ENCODE peak calls at places on chromosomes 1 and 21, in nine cellular contexts. One of them, this sample, is unnamed. For H3K9me3 and H3K4me1, the result is how much of the 10 kb centered on the place peaks cover.

GRCh38 chr1:154407021-154407865 is 2.1 kb downstream of the IL6R start:
- DNase-seq in left ventricle myocardium inferior: no peak
- DNase-seq in testis: no peak
- DNase-seq in mammary epithelial cell: peak
- DNase-seq in adrenal gland: no peak
- DNase-seq in cardiac muscle cell: no peak
- DNase-seq in heart right ventricle: no peak
- DNase-seq in ascending aorta: no peak
- DNase-seq in tibial artery: no peak
- DNase-seq in this sample: no peak

GRCh38 chr1:19612516-19612915 is 31.6 kb upstream of the NBL1 start:
- DNase-seq in heart right ventricle: no peak
- DNase-seq in tibial artery: no peak
- DNase-seq in left ventricle myocardium inferior: no peak
- DNase-seq in testis: no peak
- DNase-seq in adrenal gland: no peak
- DNase-seq in mammary epithelial cell: no peak
- DNase-seq in ascending aorta: no peak
- DNase-seq in cardiac muscle cell: no peak
- DNase-seq in this sample: no peak

GRCh38 chr1:236051107-236051885 is 13.6 kb downstream of the NID1 start:
- DNase-seq in heart right ventricle: peak
- DNase-seq in testis: peak
- DNase-seq in mammary epithelial cell: no peak
- DNase-seq in tibial artery: no peak
- DNase-seq in ascending aorta: no peak
- DNase-seq in adrenal gland: no peak
- DNase-seq in left ventricle myocardium inferior: no peak
- DNase-seq in cardiac muscle cell: peak
- DNase-seq in this sample: no peak

GRCh38 chr1:161725888-161726630 is 4.7 kb downstream of the FCRLB start:
- DNase-seq in tibial artery: peak
- DNase-seq in mammary epithelial cell: peak
- DNase-seq in left ventricle myocardium inferior: peak
- DNase-seq in adrenal gland: peak
- DNase-seq in heart right ventricle: peak
- DNase-seq in cardiac muscle cell: no peak
- DNase-seq in ascending aorta: no peak
- DNase-seq in testis: peak
- DNase-seq in this sample: peak

GRCh38 chr1:100793661-100794060 is 74.1 kb downstream of the VCAM1 start:
- DNase-seq in cardiac muscle cell: no peak
- DNase-seq in adrenal gland: no peak
- DNase-seq in testis: no peak
- DNase-seq in tibial artery: no peak
- DNase-seq in heart right ventricle: no peak
- DNase-seq in left ventricle myocardium inferior: no peak
- DNase-seq in ascending aorta: no peak
- DNase-seq in mammary epithelial cell: peak
- DNase-seq in this sample: no peak

GRCh38 chr1:188027613-188028012 is 1198.9 kb downstream of the PLA2G4A start:
- DNase-seq in testis: no peak
- DNase-seq in heart right ventricle: no peak
- DNase-seq in ascending aorta: no peak
- DNase-seq in tibial artery: no peak
- DNase-seq in left ventricle myocardium inferior: no peak
- DNase-seq in mammary epithelial cell: peak
- DNase-seq in cardiac muscle cell: no peak
- DNase-seq in adrenal gland: no peak
- DNase-seq in this sample: no peak

GRCh38 chr1:177181631-177182291 is 11.0 kb downstream of the BRINP2 start:
- DNase-seq in testis: peak
- DNase-seq in heart right ventricle: peak
- DNase-seq in adrenal gland: peak
- DNase-seq in left ventricle myocardium inferior: peak
- DNase-seq in mammary epithelial cell: peak
- DNase-seq in ascending aorta: no peak
- DNase-seq in cardiac muscle cell: peak
- DNase-seq in tibial artery: peak
- DNase-seq in this sample: peak

GRCh38 chr1:94727846-94728715 is 92.1 kb upstream of the SLC44A3 start:
- DNase-seq in ascending aorta: no peak
- DNase-seq in mammary epithelial cell: peak
- DNase-seq in heart right ventricle: no peak
- DNase-seq in testis: no peak
- DNase-seq in cardiac muscle cell: no peak
- DNase-seq in left ventricle myocardium inferior: no peak
- DNase-seq in tibial artery: no peak
- DNase-seq in adrenal gland: no peak
- DNase-seq in this sample: no peak

GRCh38 chr1:224497714-224498573 is 63.3 kb upstream of the WDR26 start:
- DNase-seq in ascending aorta: no peak
- DNase-seq in tibial artery: peak
- DNase-seq in mammary epithelial cell: peak
- DNase-seq in left ventricle myocardium inferior: no peak
- DNase-seq in heart right ventricle: peak
- DNase-seq in adrenal gland: peak
- DNase-seq in testis: peak
- DNase-seq in cardiac muscle cell: no peak
- DNase-seq in this sample: no peak

GRCh38 chr1:94539496-94539895 is 2.1 kb downstream of the F3 start:
- DNase-seq in heart right ventricle: no peak
- DNase-seq in ascending aorta: no peak
- DNase-seq in testis: peak
- DNase-seq in cardiac muscle cell: no peak
- DNase-seq in tibial artery: no peak
- DNase-seq in mammary epithelial cell: peak
- DNase-seq in adrenal gland: no peak
- DNase-seq in left ventricle myocardium inferior: peak
- DNase-seq in this sample: no peak

GRCh38 chr1:52709016-52709415 is 10.9 kb upstream of the COA7 start:
- DNase-seq in tibial artery: no peak
- DNase-seq in cardiac muscle cell: no peak
- DNase-seq in ascending aorta: no peak
- DNase-seq in testis: no peak
- DNase-seq in adrenal gland: no peak
- DNase-seq in mammary epithelial cell: no peak
- DNase-seq in heart right ventricle: no peak
- DNase-seq in left ventricle myocardium inferior: no peak
- DNase-seq in this sample: no peak

GRCh38 chr1:61491497-61491896 is 233.4 kb downstream of the TM2D1 start:
- DNase-seq in testis: no peak
- DNase-seq in ascending aorta: no peak
- DNase-seq in heart right ventricle: no peak
- DNase-seq in left ventricle myocardium inferior: no peak
- DNase-seq in cardiac muscle cell: no peak
- DNase-seq in tibial artery: no peak
- DNase-seq in mammary epithelial cell: no peak
- DNase-seq in adrenal gland: no peak
- DNase-seq in this sample: no peak

GRCh38 chr1:227603327-227603726 is 40.0 kb downstream of the ZNF678 start:
- DNase-seq in cardiac muscle cell: no peak
- DNase-seq in adrenal gland: no peak
- DNase-seq in heart right ventricle: no peak
- DNase-seq in left ventricle myocardium inferior: no peak
- DNase-seq in mammary epithelial cell: no peak
- DNase-seq in testis: no peak
- DNase-seq in ascending aorta: no peak
- DNase-seq in tibial artery: no peak
- DNase-seq in this sample: no peak
- H3K9me3 ChIP-seq in cardiac muscle cell: under half
- H3K9me3 ChIP-seq in adrenal gland: under half
- H3K9me3 ChIP-seq in heart right ventricle: under half
- H3K9me3 ChIP-seq in left ventricle myocardium inferior: under half
- H3K9me3 ChIP-seq in mammary epithelial cell: under half
- H3K9me3 ChIP-seq in testis: under half
- H3K9me3 ChIP-seq in ascending aorta: under half
- H3K9me3 ChIP-seq in tibial artery: under half
- H3K9me3 ChIP-seq in this sample: under half

DNA sequence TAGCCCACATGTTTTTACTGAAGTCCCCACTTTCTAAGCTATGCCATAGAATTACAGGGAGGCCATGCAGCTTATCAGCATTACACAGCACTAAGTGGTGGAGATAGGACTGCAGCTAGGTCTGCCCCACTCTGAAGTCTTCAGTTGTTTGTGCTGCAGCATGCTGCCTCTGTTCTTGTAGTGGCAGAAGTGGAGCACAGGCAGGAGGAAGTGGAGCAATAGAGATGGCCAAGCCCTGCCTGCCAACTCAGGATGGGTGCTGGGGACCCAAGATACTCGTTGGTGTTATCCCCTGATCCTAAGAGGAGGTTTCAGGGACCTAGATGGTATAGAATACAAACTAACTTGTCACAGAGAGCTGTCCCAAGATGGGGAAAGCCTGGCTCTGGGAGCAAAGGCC is 12.9 kb downstream of the MRPL37 start:
- DNase-seq in cardiac muscle cell: no peak
- DNase-seq in heart right ventricle: no peak
- DNase-seq in tibial artery: no peak
- DNase-seq in ascending aorta: no peak
- DNase-seq in adrenal gland: no peak
- DNase-seq in testis: no peak
- DNase-seq in left ventricle myocardium inferior: no peak
- DNase-seq in mammary epithelial cell: no peak
- DNase-seq in this sample: no peak
- TF ChIP-seq CTCF in cardiac muscle cell: no peak
- TF ChIP-seq CTCF in heart right ventricle: no peak
- TF ChIP-seq CTCF in tibial artery: no peak
- TF ChIP-seq CTCF in ascending aorta: no peak
- TF ChIP-seq CTCF in adrenal gland: no peak
- TF ChIP-seq CTCF in testis: no peak
- TF ChIP-seq CTCF in left ventricle myocardium inferior: no peak
- TF ChIP-seq CTCF in mammary epithelial cell: no peak
- TF ChIP-seq CTCF in this sample: no peak

GRCh38 chr1:206471415-206471801 is 1.1 kb downstream of the IKBKE start:
- DNase-seq in testis: no peak
- DNase-seq in mammary epithelial cell: no peak
- DNase-seq in heart right ventricle: no peak
- DNase-seq in adrenal gland: no peak
- DNase-seq in ascending aorta: no peak
- DNase-seq in cardiac muscle cell: no peak
- DNase-seq in left ventricle myocardium inferior: no peak
- DNase-seq in tibial artery: no peak
- DNase-seq in this sample: no peak

GRCh38 chr1:206468571-206468970 is 1.7 kb upstream of the IKBKE start:
- DNase-seq in cardiac muscle cell: no peak
- DNase-seq in adrenal gland: no peak
- DNase-seq in tibial artery: no peak
- DNase-seq in heart right ventricle: no peak
- DNase-seq in testis: no peak
- DNase-seq in ascending aorta: no peak
- DNase-seq in mammary epithelial cell: no peak
- DNase-seq in left ventricle myocardium inferior: no peak
- DNase-seq in this sample: no peak

GRCh38 chr1:206470692-206471414 is 577 bp downstream of the IKBKE start:
- DNase-seq in tibial artery: no peak
- DNase-seq in testis: no peak
- DNase-seq in mammary epithelial cell: peak
- DNase-seq in ascending aorta: no peak
- DNase-seq in adrenal gland: no peak
- DNase-seq in cardiac muscle cell: peak
- DNase-seq in heart right ventricle: no peak
- DNase-seq in left ventricle myocardium inferior: no peak
- DNase-seq in this sample: no peak

GRCh38 chr1:206469411-206469932 is 804 bp upstream of the IKBKE start:
- DNase-seq in mammary epithelial cell: peak
- DNase-seq in left ventricle myocardium inferior: no peak
- DNase-seq in cardiac muscle cell: no peak
- DNase-seq in ascending aorta: no peak
- DNase-seq in tibial artery: no peak
- DNase-seq in adrenal gland: no peak
- DNase-seq in testis: no peak
- DNase-seq in heart right ventricle: no peak
- DNase-seq in this sample: peak

DNA sequence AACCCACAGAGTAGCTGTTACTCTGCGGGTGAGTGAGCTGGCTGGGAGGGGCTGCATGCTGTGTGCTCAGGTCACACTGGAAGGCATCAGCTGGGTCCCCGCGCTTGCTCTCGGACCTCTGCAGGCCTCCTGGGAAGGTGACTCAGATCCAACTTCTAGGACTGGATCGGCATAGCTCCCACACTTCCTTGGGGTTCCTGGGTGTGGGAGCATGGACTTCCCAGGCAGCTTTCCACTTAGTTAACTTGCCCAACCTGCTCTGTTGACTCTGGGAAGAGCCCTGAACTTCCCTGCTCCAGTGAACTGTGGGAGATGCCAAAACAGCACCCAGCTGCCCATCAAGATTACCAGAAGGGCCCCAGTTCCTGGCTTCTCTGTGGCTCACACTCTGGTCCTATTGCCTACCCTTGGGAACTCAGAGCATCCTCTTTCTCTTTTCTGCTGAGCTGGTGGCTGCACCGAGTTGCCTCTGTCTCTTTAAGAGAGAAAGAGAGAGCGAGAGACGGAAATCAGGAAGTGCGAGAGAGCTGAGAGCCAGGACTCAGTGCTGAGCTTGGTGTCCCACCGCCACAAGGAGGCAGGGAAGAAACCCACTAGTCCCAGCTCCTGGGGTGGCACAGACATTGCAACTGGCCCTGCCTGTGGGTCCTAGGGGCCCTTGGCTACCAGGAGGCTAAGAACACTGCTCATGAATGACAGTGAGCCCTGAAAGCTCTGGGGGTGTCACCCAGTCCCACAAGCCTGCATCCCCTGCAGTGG is at the start of gene IKBKE:
- DNase-seq in adrenal gland: no peak
- DNase-seq in heart right ventricle: no peak
- DNase-seq in mammary epithelial cell: peak
- DNase-seq in ascending aorta: no peak
- DNase-seq in cardiac muscle cell: peak
- DNase-seq in tibial artery: peak
- DNase-seq in testis: peak
- DNase-seq in left ventricle myocardium inferior: no peak
- DNase-seq in this sample: peak
- H3K4me1 ChIP-seq in adrenal gland: under half
- H3K4me1 ChIP-seq in heart right ventricle: under half
- H3K4me1 ChIP-seq in mammary epithelial cell: under half
- H3K4me1 ChIP-seq in ascending aorta: under half
- H3K4me1 ChIP-seq in cardiac muscle cell: under half
- H3K4me1 ChIP-seq in tibial artery: under half
- H3K4me1 ChIP-seq in testis: under half
- H3K4me1 ChIP-seq in left ventricle myocardium inferior: under half
- H3K4me1 ChIP-seq in this sample: under half

DNA sequence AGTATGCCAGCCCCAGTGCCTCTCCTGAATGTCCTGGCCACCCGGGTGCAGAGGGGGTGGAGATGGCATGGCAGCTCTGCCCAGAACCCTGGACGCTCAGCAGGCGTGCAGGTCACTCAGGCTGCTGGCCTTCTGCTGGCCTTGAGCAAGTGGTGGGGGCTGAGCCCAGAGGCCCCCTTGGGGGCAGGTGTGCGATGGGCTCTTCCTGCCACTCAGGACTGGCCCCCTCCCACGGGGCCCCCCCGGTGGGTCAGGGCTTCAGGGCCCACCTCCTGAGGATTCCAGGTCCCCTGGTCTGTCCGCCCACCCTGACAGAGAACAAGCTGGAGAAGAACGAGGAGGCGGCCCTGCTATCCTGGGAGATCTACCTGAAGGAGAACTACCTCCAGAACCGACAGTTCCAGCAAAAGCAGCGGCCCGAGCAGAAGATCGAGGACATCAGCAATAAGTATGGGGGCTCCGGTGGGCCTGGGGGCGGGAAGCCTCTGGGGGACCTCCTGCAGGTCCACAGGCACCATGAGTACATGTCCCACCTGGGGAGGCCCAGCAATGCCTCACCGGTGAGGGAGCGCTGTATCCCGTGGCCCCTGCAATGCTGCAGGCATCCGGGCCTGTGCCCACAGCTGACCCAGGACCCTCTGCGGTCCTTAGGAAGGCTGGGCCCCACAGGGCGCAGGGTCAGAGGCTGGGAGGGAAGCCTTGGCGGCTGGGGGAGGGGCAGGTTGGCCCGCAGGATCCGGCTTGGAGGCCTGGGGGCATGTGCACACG is 37.0 kb upstream of the LRRC3 start:
- DNase-seq in testis: no peak
- DNase-seq in adrenal gland: peak
- DNase-seq in mammary epithelial cell: no peak
- DNase-seq in cardiac muscle cell: no peak
- DNase-seq in ascending aorta: no peak
- DNase-seq in left ventricle myocardium inferior: peak
- DNase-seq in heart right ventricle: no peak
- DNase-seq in tibial artery: peak
- DNase-seq in this sample: peak
- H3K9me3 ChIP-seq in testis: under half
- H3K9me3 ChIP-seq in adrenal gland: under half
- H3K9me3 ChIP-seq in mammary epithelial cell: under half
- H3K9me3 ChIP-seq in cardiac muscle cell: under half
- H3K9me3 ChIP-seq in ascending aorta: under half
- H3K9me3 ChIP-seq in left ventricle myocardium inferior: under half
- H3K9me3 ChIP-seq in heart right ventricle: under half
- H3K9me3 ChIP-seq in tibial artery: under half
- H3K9me3 ChIP-seq in this sample: under half